ENCODE peak calls at places on chromosomes 12 and 14, in seven cellular contexts. Q, S, T, R, I, A and W are unnamed samples.

GRCh38 chr12:94805749-94806148 is 155.4 kb upstream of the TMCC3 start:
- DNase-seq in Q (peak), S (no peak), T (no peak), R (no peak), I (no peak), A (no peak), W (no peak)

GRCh38 chr12:131428086-131428685 is 282.7 kb upstream of the SFSWAP start:
- DNase-seq in Q (no peak), S (no peak), T (no peak), R (no peak), I (no peak), A (no peak), W (no peak)

GRCh38 chr14:75578099-75578785 is at the start of gene FLVCR2:
- DNase-seq in Q (no peak), S (peak), T (peak), R (peak), I (peak), A (no peak), W (peak)

GRCh38 chr12:44581642-44582242 is 294.4 kb downstream of the NELL2 start:
- DNase-seq in Q (no peak), S (no peak), T (no peak), R (no peak), I (no peak), A (no peak), W (no peak)

GRCh38 chr14:89458713-89459112 is 41.7 kb upstream of the FOXN3 start:
- DNase-seq in Q (no peak), S (no peak), T (no peak), R (no peak), I (no peak), A (no peak), W (no peak)

GRCh38 chr12:110001596-110001995 is 2.4 kb downstream of the ANKRD13A start:
- DNase-seq in Q (peak), S (peak), T (no peak), R (no peak), I (no peak), A (no peak), W (no peak)

GRCh38 chr14:96281486-96281885 is 25.5 kb downstream of the BDKRB1 start:
- DNase-seq in Q (no peak), S (no peak), T (no peak), R (no peak), I (no peak), A (no peak), W (no peak)

GRCh38 chr12:32921397-32921796 is 24.8 kb upstream of the PKP2 start:
- DNase-seq in Q (no peak), S (peak), T (no peak), R (no peak), I (no peak), A (no peak), W (no peak)

GRCh38 chr12:52992699-52993557 is 13.3 kb upstream of the EIF4B start:
- DNase-seq in Q (no peak), S (peak), T (no peak), R (no peak), I (no peak), A (peak), W (no peak)

GRCh38 chr12:66929121-66929520 is 250.2 kb upstream of the GRIP1 start:
- DNase-seq in Q (no peak), S (no peak), T (no peak), R (peak), I (peak), A (no peak), W (no peak)

GRCh38 chr12:58313091-58313855 is 371.9 kb downstream of the ATP23 start:
- DNase-seq in Q (peak), S (peak), T (no peak), R (no peak), I (no peak), A (no peak), W (no peak)

GRCh38 chr12:57759360-57759980 is 4.6 kb downstream of the MARCHF9 start:
- DNase-seq in Q (no peak), S (peak), T (no peak), R (peak), I (no peak), A (no peak), W (no peak)

GRCh38 chr12:48970702-48971334 is 717 bp downstream of the WNT10B start:
- DNase-seq in Q (no peak), S (no peak), T (no peak), R (no peak), I (peak), A (no peak), W (no peak)

GRCh38 chr12:127223011-127223410 is 1044.0 kb upstream of the TMEM132C start:
- DNase-seq in Q (no peak), S (no peak), T (no peak), R (no peak), I (no peak), A (no peak), W (no peak)

GRCh38 chr14:36661506-36662257 is at the start of gene PAX9:
- DNase-seq in Q (peak), S (peak), T (peak), R (peak), I (peak), A (peak), W (peak)

GRCh38 chr14:62709773-62710172 is 335.5 kb downstream of the KCNH5 start:
- DNase-seq in Q (no peak), S (no peak), T (no peak), R (no peak), I (no peak), A (no peak), W (no peak)

GRCh38 chr12:50084775-50085614 is at the start of gene SMARCD1:
- DNase-seq in Q (peak), S (peak), T (peak), R (peak), I (peak), A (peak), W (peak)

GRCh38 chr14:71212683-71213107 is 305.4 kb downstream of the PCNX1 start:
- DNase-seq in Q (no peak), S (no peak), T (no peak), R (peak), I (no peak), A (no peak), W (no peak)

GRCh38 chr14:69845787-69846186 is 33.4 kb upstream of the SMOC1 start:
- DNase-seq in Q (no peak), S (no peak), T (no peak), R (no peak), I (no peak), A (no peak), W (no peak)

GRCh38 chr12:112183591-112184021 is 58.2 kb downstream of the TRAFD1 start:
- DNase-seq in Q (no peak), S (no peak), T (no peak), R (peak), I (peak), A (no peak), W (peak)

GRCh38 chr12:92034858-92035401 is 110.7 kb downstream of the BTG1 start:
- DNase-seq in Q (no peak), S (peak), T (no peak), R (peak), I (peak), A (peak), W (peak)

GRCh38 chr14:105012171-105012985 is 8.5 kb downstream of the CDCA4 start:
- DNase-seq in Q (no peak), S (no peak), T (no peak), R (no peak), I (no peak), A (no peak), W (peak)

GRCh38 chr12:92468358-92469020 is 234.3 kb upstream of the PLEKHG7 start:
- DNase-seq in Q (no peak), S (no peak), T (no peak), R (no peak), I (no peak), A (no peak), W (no peak)

GRCh38 chr12:6958609-6959375 is 7.6 kb downstream of the PTPN6 start:
- DNase-seq in Q (no peak), S (no peak), T (no peak), R (peak), I (peak), A (no peak), W (peak)

GRCh38 chr12:6959376-6960290 is 8.5 kb downstream of the PTPN6 start:
- DNase-seq in Q (no peak), S (no peak), T (no peak), R (no peak), I (no peak), A (no peak), W (no peak)

GRCh38 chr12:6961278-6961694 is 9.2 kb downstream of the PHB2 start:
- DNase-seq in Q (no peak), S (no peak), T (no peak), R (peak), I (peak), A (no peak), W (peak)

GRCh38 chr12:6961695-6962284 is 8.7 kb downstream of the PHB2 start:
- DNase-seq in Q (no peak), S (peak), T (peak), R (peak), I (peak), A (peak), W (peak)

GRCh38 chr12:6960291-6961277 is 9.4 kb downstream of the PTPN6 start:
- DNase-seq in Q (no peak), S (no peak), T (no peak), R (peak), I (peak), A (no peak), W (peak)
- TF ChIP-seq CTCF in Q (no peak), S (no peak), T (no peak), R (peak), I (peak), A (no peak), W (peak)

DNA sequence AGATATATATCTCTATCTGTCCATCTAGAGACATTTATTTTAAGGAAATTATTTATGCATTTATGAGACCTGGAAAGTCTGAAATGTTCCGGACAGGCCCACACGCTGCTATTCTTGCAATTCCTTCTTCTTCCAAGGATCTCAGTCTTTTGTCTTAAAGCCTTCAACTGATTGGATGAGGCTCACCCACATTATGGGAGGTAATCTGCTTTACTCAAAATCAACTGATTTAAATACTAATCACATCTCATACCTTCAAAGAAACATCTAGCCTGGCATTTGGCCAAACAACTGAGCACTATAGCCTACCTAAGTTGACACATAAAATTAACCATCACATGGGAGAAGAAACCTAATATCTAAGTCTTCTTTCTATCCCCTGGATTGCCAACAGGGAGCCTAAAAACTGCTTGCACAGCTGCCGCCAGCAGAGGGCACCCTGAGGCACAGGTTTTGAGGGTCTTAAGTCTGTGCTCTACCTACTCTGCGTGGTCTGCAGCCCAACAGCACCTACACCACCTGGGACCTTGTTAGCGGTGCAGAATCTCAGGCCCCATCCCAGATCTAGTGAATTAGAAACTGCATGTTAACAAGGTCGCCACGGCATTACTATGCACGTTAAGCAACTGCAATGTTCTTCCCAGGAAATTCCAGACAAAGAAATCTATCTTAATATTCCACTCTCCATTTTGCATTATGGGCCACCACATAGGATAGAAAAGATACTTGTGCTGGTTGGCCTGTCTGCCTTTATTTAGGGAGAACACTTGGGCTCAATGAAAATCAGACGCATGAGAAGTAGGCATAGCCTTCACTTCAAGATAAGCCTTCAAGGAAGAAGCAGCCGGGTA is 249.7 kb downstream of the FOXG1 start:
- DNase-seq in Q (no peak), S (peak), T (peak), R (peak), I (peak), A (no peak), W (no peak)
- TF ChIP-seq CTCF in Q (peak), S (peak), T (peak), R (peak), I (peak), A (no peak), W (peak)

GRCh38 chr14:78710963-78711362 is 540.8 kb downstream of the NRXN3 start:
- DNase-seq in Q (no peak), S (no peak), T (no peak), R (no peak), I (no peak), A (no peak), W (no peak)
- TF ChIP-seq CTCF in Q (no peak), S (no peak), T (no peak), R (no peak), I (no peak), A (no peak), W (no peak)

GRCh38 chr12:849192-849527 is 96.8 kb downstream of the WNK1 start:
- DNase-seq in Q (no peak), S (no peak), T (no peak), R (no peak), I (no peak), A (no peak), W (no peak)

GRCh38 chr12:846376-846775 is 94.0 kb downstream of the WNK1 start:
- DNase-seq in Q (no peak), S (no peak), T (no peak), R (no peak), I (no peak), A (no peak), W (no peak)

GRCh38 chr12:848519-849191 is 96.3 kb downstream of the WNK1 start:
- DNase-seq in Q (no peak), S (no peak), T (no peak), R (peak), I (peak), A (no peak), W (peak)

DNA sequence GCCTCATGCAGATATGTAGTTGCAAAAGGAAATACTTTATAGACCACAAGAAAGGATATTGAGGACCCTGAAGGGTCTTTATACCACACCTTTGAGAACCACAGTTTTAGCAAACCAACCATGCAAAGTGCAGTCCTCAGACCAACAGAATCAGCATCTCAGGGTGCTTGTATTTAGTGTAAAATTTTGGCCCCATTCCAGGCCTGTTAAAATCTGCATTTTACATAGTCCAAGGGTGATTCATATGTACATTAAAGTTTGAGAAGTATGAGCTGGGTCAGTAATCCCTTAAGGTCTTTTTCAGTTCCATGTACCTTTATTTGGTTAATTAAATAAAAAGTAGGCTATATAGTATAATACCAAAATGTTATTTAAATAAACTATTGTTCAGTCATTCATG is 91.2 kb downstream of the WNK1 start:
- DNase-seq in Q (no peak), S (peak), T (no peak), R (no peak), I (no peak), A (no peak), W (no peak)
- TF ChIP-seq CTCF in Q (no peak), S (no peak), T (no peak), R (no peak), I (no peak), A (no peak), W (no peak)

GRCh38 chr14:94356379-94357056 is 31.9 kb downstream of the SERPINA1 start:
- DNase-seq in Q (no peak), S (no peak), T (no peak), R (no peak), I (no peak), A (no peak), W (no peak)

GRCh38 chr14:94354638-94355185 is 31.6 kb upstream of the SERPINA6 start:
- DNase-seq in Q (no peak), S (no peak), T (no peak), R (no peak), I (no peak), A (no peak), W (peak)

GRCh38 chr14:94360945-94361565 is 27.3 kb downstream of the SERPINA1 start:
- DNase-seq in Q (no peak), S (no peak), T (no peak), R (no peak), I (no peak), A (no peak), W (no peak)

GRCh38 chr14:94357166-94357565 is 31.2 kb downstream of the SERPINA1 start:
- DNase-seq in Q (no peak), S (no peak), T (no peak), R (no peak), I (no peak), A (no peak), W (no peak)

DNA sequence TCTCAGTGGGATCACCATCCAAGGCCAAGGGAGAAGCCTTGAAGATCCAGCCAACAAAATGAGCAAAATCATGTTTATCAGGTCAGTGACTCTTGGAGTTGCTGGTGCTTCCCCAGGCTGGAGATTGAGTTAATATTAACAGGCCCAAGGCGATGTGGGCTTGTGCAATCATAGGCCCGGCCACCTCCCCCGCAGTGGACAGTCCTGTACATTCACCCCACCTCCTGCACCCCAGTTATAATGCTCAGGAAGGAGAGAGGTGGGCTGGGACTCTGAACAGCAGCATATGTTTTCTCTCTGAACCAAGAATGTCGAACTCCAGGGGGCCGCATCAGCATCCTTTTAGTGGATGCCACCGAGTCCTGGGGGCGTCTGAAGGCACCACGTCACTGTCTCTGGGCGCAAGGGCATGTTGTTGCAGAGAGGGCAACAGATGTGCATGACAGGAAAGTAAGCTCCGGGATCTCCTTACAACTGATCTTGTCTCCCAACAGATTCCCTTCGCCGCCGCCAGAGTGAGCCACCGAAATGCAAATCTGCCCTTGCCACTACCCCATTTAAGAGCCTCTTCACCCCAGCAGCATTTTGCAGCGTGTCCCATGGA is 32.2 kb upstream of the SERPINA6 start:
- DNase-seq in Q (no peak), S (peak), T (peak), R (peak), I (no peak), A (no peak), W (peak)
- TF ChIP-seq CTCF in Q (peak), S (peak), T (no peak), R (no peak), I (no peak), A (no peak), W (no peak)